ENCODE peak calls at places on chromosome 18, in ten cellular contexts. M is IMR-90, P is GM12878, O is prostate gland, J is transverse colon, X is right lobe of liver, D is K562, U is heart left ventricle, G is body of pancreas, L is sigmoid colon. N is an unnamed sample.

GRCh38 chr18:55380574-55380973 is 207.4 kb downstream of the TCF4 start:
- DNase-seq in M (peak; percentile 60), P (no peak), O (no peak), J (no peak), X (no peak), D (no peak), U (no peak), G (no peak), L (no peak), N (no peak)

GRCh38 chr18:49690307-49690706 is 123.0 kb downstream of the ACAA2 start:
- DNase-seq in M (peak; percentile 97), P (no peak), O (no peak), J (no peak), X (no peak), D (no peak), U (no peak), G (no peak), L (no peak), N (no peak)

GRCh38 chr18:13447621-13448020 is 229.1 kb downstream of the LDLRAD4 start:
- DNase-seq in M (peak; percentile 48), P (no peak), O (no peak), J (no peak), X (no peak), D (no peak), U (peak; percentile 58), G (no peak), L (no peak), N (no peak)

GRCh38 chr18:63022429-63023022 is 297.0 kb downstream of the BCL2 start:
- DNase-seq in M (no peak), P (no peak), O (no peak), J (no peak), X (no peak), D (peak; percentile 12), U (no peak), G (no peak), L (no peak), N (no peak)

GRCh38 chr18:7191736-7192135 is 39.2 kb upstream of the LRRC30 start:
- DNase-seq in M (no peak), P (no peak), O (no peak), J (no peak), X (no peak), D (no peak), U (no peak), G (no peak), L (no peak), N (no peak)

GRCh38 chr18:44309185-44309584 is 371.5 kb upstream of the SETBP1 start:
- DNase-seq in M (peak; percentile 15), P (no peak), O (no peak), J (no peak), X (no peak), D (no peak), U (no peak), G (no peak), L (no peak), N (no peak)

GRCh38 chr18:58186258-58186948 is 142.4 kb downstream of the NEDD4L start:
- DNase-seq in M (peak; percentile 91), P (no peak), O (peak; percentile 28), J (no peak), X (no peak), D (no peak), U (peak; percentile 39), G (peak; percentile 65), L (no peak), N (no peak)

GRCh38 chr18:13279181-13280065 is 60.9 kb downstream of the LDLRAD4 start:
- DNase-seq in M (no peak), P (peak; percentile 26), O (no peak), J (no peak), X (no peak), D (no peak), U (no peak), G (no peak), L (no peak), N (no peak)

GRCh38 chr18:9951022-9951859 is 37.4 kb downstream of the VAPA start:
- DNase-seq in M (peak; percentile 79), P (no peak), O (no peak), J (peak; percentile 26), X (no peak), D (peak; percentile 79), U (no peak), G (peak; percentile 41), L (no peak), N (no peak)

GRCh38 chr18:25494888-25495287 is 142.9 kb upstream of the ZNF521 start:
- DNase-seq in M (no peak), P (no peak), O (no peak), J (no peak), X (no peak), D (no peak), U (no peak), G (no peak), L (no peak), N (no peak)

GRCh38 chr18:35570182-35570581 is 11.4 kb upstream of the GALNT1 start:
- DNase-seq in M (no peak), P (no peak), O (no peak), J (no peak), X (no peak), D (no peak), U (no peak), G (no peak), L (no peak), N (no peak)

GRCh38 chr18:58532298-58532697 is 96.6 kb downstream of the ALPK2 start:
- DNase-seq in M (no peak), P (no peak), O (no peak), J (no peak), X (no peak), D (no peak), U (no peak), G (no peak), L (no peak), N (no peak)

GRCh38 chr18:1246827-1247226 is 342.2 kb downstream of the ADCYAP1 start:
- DNase-seq in M (no peak), P (no peak), O (no peak), J (no peak), X (no peak), D (no peak), U (no peak), G (no peak), L (no peak), N (no peak)

GRCh38 chr18:58565021-58565420 is 63.9 kb downstream of the ALPK2 start:
- DNase-seq in M (no peak), P (peak; percentile 74), O (no peak), J (no peak), X (no peak), D (no peak), U (no peak), G (peak; percentile 23), L (no peak), N (no peak)

GRCh38 chr18:76657911-76658475 is 163.0 kb upstream of the ZNF516 start:
- DNase-seq in M (no peak), P (no peak), O (no peak), J (no peak), X (no peak), D (no peak), U (no peak), G (no peak), L (no peak), N (peak; percentile 17)
- H3K27me3 ChIP-seq in M (peaks cover 49% of the 10 kb centered on the region), P (peaks cover 4% of the 10 kb centered on the region), O (no peaks in the 10 kb centered on the region), J (peaks cover 5% of the 10 kb centered on the region), X (no peaks in the 10 kb centered on the region), D (peaks cover 5% of the 10 kb centered on the region), U (peaks cover 33% of the 10 kb centered on the region), G (no peaks in the 10 kb centered on the region), L (no peaks in the 10 kb centered on the region), N (no peaks in the 10 kb centered on the region)

DNA sequence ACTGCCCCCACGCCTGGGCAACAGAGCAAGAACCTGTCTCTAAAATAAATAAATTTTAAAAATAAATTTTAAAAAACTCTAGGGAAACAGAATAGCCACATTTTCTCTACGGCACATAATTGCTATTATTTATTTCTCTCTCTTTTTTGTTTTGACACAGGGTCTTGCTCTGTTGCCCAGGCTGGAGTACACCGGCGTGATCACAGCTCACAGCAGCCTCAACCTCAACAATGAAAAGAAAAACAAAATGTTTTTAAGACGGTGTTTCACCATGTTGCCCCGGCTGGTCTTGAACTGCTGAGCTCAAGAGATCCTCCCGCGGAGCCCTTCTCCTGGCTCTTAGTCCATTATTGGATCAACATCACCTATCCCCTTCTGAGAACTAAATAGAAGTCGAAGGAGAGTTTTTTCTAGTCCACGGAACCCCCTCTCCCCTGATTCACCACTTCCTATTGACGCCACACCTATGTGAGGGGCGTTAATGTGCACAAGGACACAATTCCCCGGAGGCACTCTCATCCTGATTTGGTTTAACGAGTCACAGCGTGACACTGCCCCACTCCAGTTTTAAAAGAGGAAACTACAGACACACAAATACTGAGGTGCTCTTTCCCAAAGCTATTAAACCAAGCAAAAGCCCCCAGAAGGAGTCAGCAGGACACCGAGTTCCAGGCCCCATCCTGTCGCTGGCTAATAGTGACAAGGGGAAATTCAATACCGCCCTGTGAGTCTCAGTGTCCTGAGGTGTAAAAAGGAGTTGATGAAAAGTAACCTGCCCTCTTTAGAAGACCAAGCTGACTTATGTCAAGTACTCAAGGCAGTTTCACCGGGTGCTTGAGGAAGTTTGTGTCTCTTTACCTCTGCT is 1.1 kb downstream of the NPC1 start:
- DNase-seq in M (no peak), P (peak; percentile 28), O (peak; percentile 17), J (peak; percentile 13), X (no peak), D (peak; percentile 63), U (no peak), G (peak; percentile 18), L (no peak), N (peak; percentile 25)
- TF ChIP-seq POLR2A in M (no peak), P (no peak), O (peak; percentile 34), J (no peak), X (peak; percentile 31), D (no peak), U (peak; percentile 14), G (no peak), L (no peak), N (no peak)

DNA sequence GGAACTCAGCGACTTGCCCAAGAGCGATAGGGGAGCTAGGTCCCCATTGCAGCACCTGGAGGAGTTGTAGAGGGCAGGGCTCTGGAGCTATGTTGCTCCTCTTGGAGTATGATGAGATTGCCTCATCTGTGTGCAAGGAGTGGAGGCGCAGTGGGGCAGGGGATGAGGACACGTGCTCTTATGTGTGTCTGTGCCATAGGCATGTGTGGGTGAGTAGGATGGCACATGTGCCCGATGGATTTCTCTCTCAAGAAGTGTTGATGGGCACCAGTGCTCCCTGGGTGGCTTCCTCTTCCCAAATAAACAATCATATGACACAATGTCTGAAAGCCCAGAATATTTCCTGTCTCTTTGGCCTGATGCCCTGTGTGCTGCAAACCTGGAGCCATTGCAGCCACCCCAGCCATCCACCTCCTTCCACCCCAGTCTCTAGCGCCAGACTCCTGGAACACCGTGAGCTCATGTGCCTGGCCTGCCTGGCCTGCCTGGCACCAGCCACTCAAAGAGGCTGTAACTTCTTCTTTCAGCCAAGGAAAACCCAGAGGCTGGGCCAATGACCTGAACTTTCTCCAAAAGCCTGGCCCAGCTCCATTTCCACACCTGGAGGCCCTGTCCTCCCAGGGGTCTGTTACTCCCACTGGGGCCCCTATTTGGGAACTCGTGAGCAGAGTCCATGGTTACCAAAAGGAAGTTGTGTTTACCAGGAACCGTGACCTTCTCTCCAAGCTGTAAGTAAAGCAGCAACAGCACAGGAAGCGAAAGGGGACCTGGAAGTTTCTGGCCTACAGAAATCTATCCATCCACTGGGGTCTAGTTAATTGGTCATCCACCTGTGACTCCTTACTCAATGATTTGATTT is 9.5 kb upstream of the ZBTB7C start:
- DNase-seq in M (no peak), P (no peak), O (no peak), J (no peak), X (no peak), D (no peak), U (no peak), G (no peak), L (no peak), N (no peak)
- H3K27me3 ChIP-seq in M (peaks cover 32% of the 10 kb centered on the region), P (no peaks in the 10 kb centered on the region), O (no peaks in the 10 kb centered on the region), J (peaks cover 53% of the 10 kb centered on the region), X (no peaks in the 10 kb centered on the region), D (peaks cover 4% of the 10 kb centered on the region), U (peaks cover 22% of the 10 kb centered on the region), G (no peaks in the 10 kb centered on the region), L (no peaks in the 10 kb centered on the region), N (no peaks in the 10 kb centered on the region)

GRCh38 chr18:80034068-80034851 is at the start of gene RBFA:
- DNase-seq in M (peak; percentile 98), P (peak; percentile 94), O (peak; percentile 100), J (peak; percentile 100), X (peak; percentile 100), D (peak; percentile 95), U (peak; percentile 100), G (peak; percentile 99), L (peak; percentile 100), N (peak; percentile 100)
- TF ChIP-seq POLR2A in M (peak; percentile 73), P (peak; percentile 85), O (peak; percentile 72), J (peak; percentile 51), X (peak; percentile 73), D (peak; percentile 86), U (peak; percentile 81), G (peak; percentile 42), L (no peak), N (peak; percentile 41)